ENCODE peak calls at places on chromosome 19, in seven cellular contexts. P is HEK293T; C is stimulated activated CD8-positive, alpha-beta memory T cell treated with anti-CD3 and anti-CD28 coated beads, Interleukin-7, amount 100 ng/mL, for 4 hours; E is activated naive CD8-positive, alpha-beta T cell treated with anti-CD3 and anti-CD28 coated beads for 36 hours; Y is cardiac fibroblast; T is stomach; S is choroid plexus epithelial cell. H is an unnamed sample.

GRCh38 chr19:14544977-14545715 is 15.8 kb downstream of the TECR start:
- DNase-seq in T (no peak), P (no peak), E (no peak), S (peak), C (no peak), Y (no peak), H (no peak)

GRCh38 chr19:45676851-45677263 is 8.8 kb downstream of the GIPR start:
- DNase-seq in P (no peak), C (peak), E (peak), Y (no peak), S (no peak), T (peak), H (no peak)

GRCh38 chr19:18951721-18952281 is 10.8 kb upstream of the HOMER3 start:
- DNase-seq in P (no peak), Y (peak), C (no peak), S (no peak), T (no peak), E (no peak), H (no peak)

GRCh38 chr19:1432507-1432887 is 5.7 kb upstream of the RPS15 start:
- DNase-seq in P (no peak), S (no peak), C (no peak), E (no peak), T (no peak), Y (no peak), H (no peak)

GRCh38 chr19:5434970-5435641 is 20.1 kb upstream of the ZNRF4 start:
- DNase-seq in Y (peak), C (peak), P (no peak), E (peak), S (peak), T (no peak), H (no peak)

GRCh38 chr19:40982594-40983101 is 8.4 kb upstream of the CYP2B6 start:
- DNase-seq in S (peak), Y (no peak), P (no peak), E (no peak), C (no peak), T (no peak), H (no peak)

GRCh38 chr19:7534531-7534980 is 961 bp upstream of the PNPLA6 start:
- DNase-seq in P (peak), S (peak), Y (peak), E (peak), T (peak), C (no peak), H (peak)

GRCh38 chr19:20371911-20372310 is 193.7 kb downstream of the ZNF737 start:
- DNase-seq in P (no peak), Y (no peak), C (no peak), T (no peak), E (no peak), S (no peak), H (no peak)

GRCh38 chr19:1105873-1106840 is 2.4 kb downstream of the GPX4 start:
- DNase-seq in C (no peak), T (no peak), E (no peak), Y (no peak), S (no peak), P (no peak), H (no peak)

GRCh38 chr19:48424694-48425219 is 21.0 kb upstream of the GRWD1 start:
- DNase-seq in E (no peak), Y (peak), S (peak), P (peak), C (no peak), T (no peak), H (no peak)

GRCh38 chr19:55452381-55453325 is 8.8 kb downstream of the ISOC2 start:
- DNase-seq in T (peak), Y (peak), S (peak), P (peak), E (peak), C (no peak), H (peak)

GRCh38 chr19:52941941-52942370 is 18.7 kb upstream of the ZNF888 start:
- DNase-seq in Y (peak), S (peak), E (peak), T (peak), P (peak), C (no peak), H (no peak)

GRCh38 chr19:41701401-41702075 is 6.9 kb upstream of the CEACAM5 start:
- DNase-seq in T (peak), Y (no peak), S (no peak), P (peak), C (no peak), E (peak), H (no peak)

GRCh38 chr19:49119411-49120324 is at the start of gene PPFIA3:
- DNase-seq in C (no peak), E (no peak), Y (peak), S (peak), P (peak), T (peak), H (peak)

GRCh38 chr19:11204943-11205349 is 7.6 kb upstream of the KANK2 start:
- DNase-seq in Y (peak), S (no peak), E (no peak), C (no peak), P (no peak), T (no peak), H (no peak)

GRCh38 chr19:36436531-36436930 is 18.1 kb upstream of the ZFP82 start:
- DNase-seq in S (peak), E (no peak), C (no peak), T (no peak), P (no peak), Y (no peak), H (no peak)

GRCh38 chr19:10644351-10645007 is 9.7 kb upstream of the ILF3 start:
- DNase-seq in P (peak), T (peak), C (peak), E (peak), S (peak), Y (peak), H (peak)

GRCh38 chr19:54190942-54191670 is at the start of gene TSEN34:
- DNase-seq in E (peak), T (peak), Y (peak), P (peak), S (peak), C (no peak), H (peak)

GRCh38 chr19:5049561-5049960 is 80.6 kb downstream of the KDM4B start:
- DNase-seq in Y (no peak), P (no peak), S (no peak), T (no peak), C (no peak), E (no peak), H (no peak)

GRCh38 chr19:2335848-2336247 is 7.4 kb downstream of the SPPL2B start:
- DNase-seq in T (no peak), S (no peak), E (no peak), Y (no peak), P (no peak), C (no peak), H (no peak)

GRCh38 chr19:51029718-51030117 is 3.3 kb upstream of the KLK11 start:
- DNase-seq in E (no peak), C (no peak), S (no peak), P (no peak), Y (no peak), T (no peak), H (no peak)

GRCh38 chr19:16085115-16085514 is 8.8 kb downstream of the TPM4 start:
- DNase-seq in S (no peak), C (no peak), Y (no peak), T (no peak), E (no peak), P (no peak), H (no peak)

GRCh38 chr19:33248553-33248953 is 22.9 kb upstream of the SLC7A10 start:
- DNase-seq in S (no peak), T (no peak), P (no peak), C (no peak), Y (no peak), E (no peak), H (no peak)